ENCODE peak calls at places on chromosomes 2 and 18, in seven cellular contexts. I is CD8-positive, alpha-beta T cell; O is heart left ventricle; D is gastrocnemius medialis; L is nephron progenitor cell; T is choroid plexus epithelial cell; E is H9. U is an unnamed sample.

GRCh38 chr2:27715318-27716165 is 51.9 kb downstream of the SLC4A1AP start:
- DNase-seq in O (peak; percentile 89), L (peak; percentile 57), T (peak; percentile 68), E (no peak), D (peak; percentile 78), I (peak; percentile 18), U (no peak)

GRCh38 chr2:43537137-43537536 is 58.7 kb downstream of the THADA start:
- DNase-seq in T (peak; percentile 49), L (no peak), I (no peak), O (no peak), E (no peak), D (no peak), U (no peak)

GRCh38 chr2:27959496-27959895 is 69.0 kb downstream of the BABAM2 start:
- DNase-seq in O (peak; percentile 30), E (no peak), L (no peak), I (no peak), T (peak; percentile 74), D (peak; percentile 43), U (peak; percentile 43)

GRCh38 chr2:48883661-48884060 is 128.1 kb upstream of the LHCGR start:
- DNase-seq in T (peak; percentile 9), E (no peak), I (no peak), O (no peak), L (no peak), D (no peak), U (no peak)

GRCh38 chr2:168526641-168527040 is 70.6 kb downstream of the CERS6 start:
- DNase-seq in I (no peak), D (peak; percentile 71), T (peak; percentile 58), E (no peak), O (peak; percentile 70), L (no peak), U (no peak)

GRCh38 chr2:100580474-100581264 is 17.9 kb downstream of the PDCL3 start:
- DNase-seq in L (no peak), D (peak; percentile 19), I (peak; percentile 56), O (no peak), T (no peak), E (no peak), U (no peak)

GRCh38 chr2:47564129-47564528 is 161.2 kb downstream of the MSH2 start:
- DNase-seq in D (no peak), E (no peak), O (no peak), L (no peak), I (no peak), T (no peak), U (no peak)

GRCh38 chr18:39571511-39571910 is 2005.9 kb upstream of the CELF4 start:
- DNase-seq in L (no peak), D (no peak), O (no peak), E (no peak), T (peak; percentile 61), I (no peak), U (no peak)

GRCh38 chr2:239561448-239562001 is 160.7 kb upstream of the HDAC4 start:
- DNase-seq in L (no peak), D (peak; percentile 33), I (no peak), E (no peak), O (no peak), T (peak; percentile 69), U (no peak)

GRCh38 chr2:24774373-24774772 is 18.8 kb downstream of the PTRHD1 start:
- DNase-seq in D (no peak), T (no peak), L (no peak), E (no peak), I (no peak), O (no peak), U (no peak)

GRCh38 chr2:26584191-26584590 is 57.0 kb downstream of the CIB4 start:
- DNase-seq in E (peak; percentile 19), O (no peak), D (no peak), I (no peak), L (no peak), T (no peak), U (no peak)

GRCh38 chr2:140023291-140023690 is 1243.1 kb upstream of the NXPH2 start:
- DNase-seq in O (no peak), E (no peak), D (no peak), I (no peak), T (peak; percentile 2), L (no peak), U (no peak)

GRCh38 chr2:96952976-96953610 is 33.3 kb downstream of the FAM178B start:
- DNase-seq in L (no peak), I (no peak), O (peak; percentile 54), T (peak; percentile 15), E (no peak), D (no peak), U (no peak)

GRCh38 chr2:230282936-230283335 is 44.1 kb upstream of the SP140L start:
- DNase-seq in I (no peak), D (no peak), L (no peak), T (no peak), O (no peak), E (no peak), U (no peak)

GRCh38 chr2:44707945-44708645 is 233.4 kb upstream of the SIX3 start:
- DNase-seq in T (no peak), O (no peak), E (no peak), I (no peak), D (no peak), L (no peak), U (no peak)

GRCh38 chr18:48004577-48004976 is 74.1 kb upstream of the SMAD2 start:
- DNase-seq in L (no peak), E (no peak), D (no peak), I (no peak), O (no peak), T (no peak), U (no peak)

GRCh38 chr2:133581027-133581760 is 12.9 kb upstream of the NCKAP5 start:
- DNase-seq in O (no peak), E (no peak), T (peak; percentile 22), L (no peak), D (no peak), I (no peak), U (no peak)

GRCh38 chr2:168034586-168034985 is 212.8 kb downstream of the STK39 start:
- DNase-seq in O (no peak), D (no peak), I (no peak), T (no peak), L (no peak), E (no peak), U (no peak)

GRCh38 chr2:60534034-60534393 is 19.4 kb downstream of the BCL11A start:
- DNase-seq in L (no peak), D (no peak), E (no peak), T (no peak), O (no peak), I (no peak), U (no peak)

GRCh38 chr18:72543362-72544055 is 633 bp downstream of the CBLN2 start:
- DNase-seq in T (no peak), E (peak; percentile 30), O (no peak), I (no peak), L (peak; percentile 53), D (no peak), U (no peak)

GRCh38 chr18:72542993-72543361 is 1.2 kb downstream of the CBLN2 start:
- DNase-seq in O (no peak), I (no peak), T (no peak), D (no peak), L (peak; percentile 38), E (peak; percentile 36), U (no peak)

GRCh38 chr18:72544092-72544886 is at the start of gene CBLN2:
- DNase-seq in T (peak; percentile 80), E (peak; percentile 80), O (peak; percentile 22), L (peak; percentile 86), D (no peak), I (no peak), U (no peak)

GRCh38 chr18:72539861-72540260 is 4.3 kb downstream of the CBLN2 start:
- DNase-seq in T (no peak), E (no peak), L (no peak), O (no peak), I (no peak), D (no peak), U (no peak)

DNA sequence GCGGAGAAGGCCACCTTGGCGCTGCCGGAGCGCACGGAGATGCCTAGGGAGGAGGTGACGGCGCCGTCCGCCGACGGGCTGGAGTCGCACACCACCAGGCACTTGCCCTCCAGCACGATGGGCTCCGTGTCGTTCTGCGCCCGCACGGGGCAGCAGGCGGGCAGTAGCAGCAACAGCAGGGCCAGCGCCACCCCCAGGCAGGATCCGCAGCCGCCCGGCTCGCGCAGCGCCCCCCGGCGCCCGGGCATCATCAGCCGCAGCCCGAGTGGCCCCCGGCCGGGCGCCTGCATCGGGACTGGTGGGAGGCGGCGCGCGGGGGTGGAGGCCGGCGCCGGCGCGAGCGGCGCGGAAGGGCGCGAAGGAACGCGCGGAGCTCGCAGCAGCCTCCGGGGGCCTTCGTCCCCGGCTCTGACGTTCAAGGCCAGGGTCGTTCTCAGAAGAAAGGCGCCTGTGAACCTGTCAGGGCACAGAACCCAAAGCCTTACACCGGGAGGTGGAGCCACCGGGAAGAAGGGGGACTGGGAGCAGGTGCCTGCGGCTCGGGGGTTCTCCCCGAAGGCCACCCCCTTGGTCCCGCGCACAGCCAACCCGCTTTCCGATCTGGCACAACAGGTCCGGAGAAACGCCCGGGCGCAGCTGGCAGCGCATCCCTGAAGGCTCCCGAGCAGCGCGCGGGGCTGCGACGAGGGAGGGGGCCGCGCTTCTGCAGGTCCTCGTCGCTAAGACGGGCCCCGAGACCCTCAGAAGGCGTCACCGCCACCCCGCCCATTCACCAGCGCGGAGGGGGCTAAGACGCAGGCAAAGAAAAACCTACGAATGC is 2.1 kb downstream of the CBLN2 start:
- DNase-seq in T (no peak), E (peak; percentile 85), L (peak; percentile 53), I (no peak), D (no peak), O (peak; percentile 14), U (no peak)
- TF ChIP-seq CTCF in T (no peak), E (peak; percentile 70), L (no peak), I (no peak), D (no peak), O (no peak), U (no peak)

DNA sequence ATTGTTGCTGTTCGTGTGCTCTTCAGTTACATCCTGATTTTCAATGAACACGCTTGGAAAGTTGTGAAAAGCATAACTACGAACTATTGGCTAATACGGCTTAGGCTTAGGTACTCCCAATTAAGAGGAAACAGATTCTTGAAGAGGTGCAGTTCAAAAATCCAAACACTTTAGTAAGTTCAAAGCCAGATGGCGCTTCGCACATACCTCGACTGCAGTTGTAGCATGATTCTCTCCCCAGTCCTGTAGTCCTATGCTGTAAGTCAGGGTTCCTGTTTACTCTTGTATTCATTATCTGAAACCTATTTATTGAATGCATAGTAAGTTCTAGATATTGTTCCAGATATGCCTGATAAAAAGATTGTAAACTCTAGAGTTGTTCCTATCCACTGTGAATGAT is 165.2 kb downstream of the TRIB2 start:
- DNase-seq in T (no peak), E (no peak), O (no peak), L (no peak), D (no peak), I (no peak), U (no peak)
- TF ChIP-seq CTCF in T (no peak), E (no peak), O (peak; percentile 16), L (no peak), D (no peak), I (no peak), U (no peak)

GRCh38 chr2:126482582-126483464 is 173.1 kb upstream of the GYPC start:
- DNase-seq in L (peak; percentile 9), E (peak; percentile 78), D (no peak), I (no peak), T (no peak), O (no peak), U (no peak)
- TF ChIP-seq CTCF in L (peak; percentile 24), E (peak; percentile 60), D (no peak), I (no peak), T (no peak), O (no peak), U (no peak)

GRCh38 chr2:54691439-54692135 is 31.9 kb upstream of the EML6 start:
- DNase-seq in D (no peak), L (no peak), O (no peak), I (no peak), E (no peak), T (no peak), U (no peak)
- TF ChIP-seq CTCF in D (no peak), L (no peak), O (no peak), I (no peak), E (no peak), T (no peak), U (no peak)